ENCODE peak calls at places on chromosome 14, in seven cellular contexts. X is transverse colon; F is activated T-cell treated with anti-CD3 and anti-CD28 coated beads, Interleukin-2, amount 50 U/mL, for 4 hours; O is NCI-H1092 treated with DMSO at 0.1 percent for 48 hours; I is cerebellum; D is GM12865; M is NCI-H1105. A is an unnamed sample.

GRCh38 chr14:68547305-68548193 is 245.3 kb downstream of the ZFP36L1 start:
- DNase-seq in X (peak), F (no peak), O (no peak), I (no peak), D (peak), M (no peak), A (no peak)

GRCh38 chr14:104688755-104689619 is at the start of gene INF2:
- DNase-seq in X (peak), F (peak), O (peak), I (peak), D (peak), M (peak), A (no peak)

GRCh38 chr14:91292476-91292875 is 48.0 kb upstream of the GPR68 start:
- DNase-seq in X (no peak), F (no peak), O (no peak), I (no peak), D (no peak), M (no peak), A (no peak)

GRCh38 chr14:68268197-68268596 is 448.6 kb downstream of the RAD51B start:
- DNase-seq in X (no peak), F (no peak), O (no peak), I (no peak), D (peak), M (no peak), A (no peak)

GRCh38 chr14:89201645-89202044 is 215.4 kb downstream of the FOXN3 start:
- DNase-seq in X (no peak), F (no peak), O (no peak), I (no peak), D (peak), M (no peak), A (no peak)

GRCh38 chr14:102370305-102370809 is 7.6 kb downstream of the TECPR2 start:
- DNase-seq in X (no peak), F (no peak), O (no peak), I (no peak), D (no peak), M (no peak), A (no peak)

GRCh38 chr14:104781271-104782077 is 14.1 kb downstream of the AKT1 start:
- DNase-seq in X (no peak), F (no peak), O (no peak), I (no peak), D (no peak), M (no peak), A (no peak)

GRCh38 chr14:38171197-38171596 is 36.5 kb upstream of the SSTR1 start:
- DNase-seq in X (no peak), F (no peak), O (no peak), I (no peak), D (no peak), M (peak), A (no peak)

GRCh38 chr14:30681752-30682355 is 59.7 kb downstream of the SCFD1 start:
- DNase-seq in X (no peak), F (no peak), O (no peak), I (no peak), D (no peak), M (no peak), A (no peak)

GRCh38 chr14:32453857-32454810 is 125.0 kb downstream of the AKAP6 start:
- DNase-seq in X (no peak), F (no peak), O (no peak), I (no peak), D (no peak), M (no peak), A (no peak)

GRCh38 chr14:29243355-29243754 is 476.8 kb downstream of the FOXG1 start:
- DNase-seq in X (no peak), F (no peak), O (no peak), I (no peak), D (no peak), M (no peak), A (no peak)

GRCh38 chr14:102095231-102095870 is 8.5 kb upstream of the HSP90AA1 start:
- DNase-seq in X (no peak), F (no peak), O (no peak), I (no peak), D (no peak), M (no peak), A (no peak)

GRCh38 chr14:38507299-38507698 is 251.4 kb upstream of the CLEC14A start:
- DNase-seq in X (no peak), F (no peak), O (no peak), I (no peak), D (no peak), M (no peak), A (no peak)

GRCh38 chr14:83556746-83557460 is 1973.0 kb upstream of the FLRT2 start:
- DNase-seq in X (no peak), F (no peak), O (no peak), I (no peak), D (no peak), M (no peak), A (no peak)

GRCh38 chr14:79369359-79370332 is 841.7 kb downstream of the DIO2 start:
- DNase-seq in X (no peak), F (no peak), O (no peak), I (no peak), D (no peak), M (no peak), A (no peak)

GRCh38 chr14:62209287-62209899 is 447.2 kb downstream of the SNAPC1 start:
- DNase-seq in X (no peak), F (no peak), O (no peak), I (no peak), D (no peak), M (no peak), A (no peak)

GRCh38 chr14:32201816-32202467 is at the start of gene RNU6-7:
- DNase-seq in X (peak), F (peak), O (peak), I (peak), D (peak), M (peak), A (no peak)

A was measured in sciatic nerve.